ENCODE peak calls at places on chromosome 19, in seven cellular contexts. One of them, this sample, is unnamed.

GRCh38 chr19:12840091-12841079 is 2.1 kb downstream of the MAST1 start:
- DNase-seq in stimulated activated CD4-positive, alpha-beta T cell treated with anti-CD3 and anti-CD28 coated beads, Interleukin-2, amount 100 ng/mL, for 4 hours: no peak
- DNase-seq in lung microvascular endothelial cell: peak
- DNase-seq in H54: peak
- DNase-seq in SK-N-SH: peak
- DNase-seq in T follicular helper cell: no peak
- DNase-seq in lower leg skin: peak
- DNase-seq in this sample: peak

GRCh38 chr19:22806418-22806817 is 22.5 kb upstream of the ZNF99 start:
- DNase-seq in stimulated activated CD4-positive, alpha-beta T cell treated with anti-CD3 and anti-CD28 coated beads, Interleukin-2, amount 100 ng/mL, for 4 hours: no peak
- DNase-seq in lung microvascular endothelial cell: no peak
- DNase-seq in H54: no peak
- DNase-seq in SK-N-SH: no peak
- DNase-seq in T follicular helper cell: no peak
- DNase-seq in lower leg skin: no peak
- DNase-seq in this sample: no peak

GRCh38 chr19:14033946-14034345 is 2.4 kb downstream of the IL27RA start:
- DNase-seq in stimulated activated CD4-positive, alpha-beta T cell treated with anti-CD3 and anti-CD28 coated beads, Interleukin-2, amount 100 ng/mL, for 4 hours: no peak
- DNase-seq in lung microvascular endothelial cell: no peak
- DNase-seq in H54: no peak
- DNase-seq in SK-N-SH: no peak
- DNase-seq in T follicular helper cell: no peak
- DNase-seq in lower leg skin: no peak
- DNase-seq in this sample: no peak

GRCh38 chr19:14517446-14517839 is 754 bp downstream of the DNAJB1 start:
- DNase-seq in stimulated activated CD4-positive, alpha-beta T cell treated with anti-CD3 and anti-CD28 coated beads, Interleukin-2, amount 100 ng/mL, for 4 hours: no peak
- DNase-seq in lung microvascular endothelial cell: peak
- DNase-seq in H54: no peak
- DNase-seq in SK-N-SH: no peak
- DNase-seq in T follicular helper cell: no peak
- DNase-seq in lower leg skin: no peak
- DNase-seq in this sample: no peak

GRCh38 chr19:43439183-43440063 is 24.7 kb downstream of the TEX101 start:
- DNase-seq in stimulated activated CD4-positive, alpha-beta T cell treated with anti-CD3 and anti-CD28 coated beads, Interleukin-2, amount 100 ng/mL, for 4 hours: peak
- DNase-seq in lung microvascular endothelial cell: no peak
- DNase-seq in H54: peak
- DNase-seq in SK-N-SH: no peak
- DNase-seq in T follicular helper cell: peak
- DNase-seq in lower leg skin: no peak
- DNase-seq in this sample: peak

GRCh38 chr19:9586764-9587163 is 2.5 kb upstream of the ZNF121 start:
- DNase-seq in stimulated activated CD4-positive, alpha-beta T cell treated with anti-CD3 and anti-CD28 coated beads, Interleukin-2, amount 100 ng/mL, for 4 hours: peak
- DNase-seq in lung microvascular endothelial cell: peak
- DNase-seq in H54: no peak
- DNase-seq in SK-N-SH: peak
- DNase-seq in T follicular helper cell: peak
- DNase-seq in lower leg skin: peak
- DNase-seq in this sample: peak

GRCh38 chr19:17405250-17406038 is at the start of gene BST2:
- DNase-seq in stimulated activated CD4-positive, alpha-beta T cell treated with anti-CD3 and anti-CD28 coated beads, Interleukin-2, amount 100 ng/mL, for 4 hours: peak
- DNase-seq in lung microvascular endothelial cell: peak
- DNase-seq in H54: no peak
- DNase-seq in SK-N-SH: peak
- DNase-seq in T follicular helper cell: peak
- DNase-seq in lower leg skin: no peak
- DNase-seq in this sample: peak

GRCh38 chr19:47413941-47414340 is 5.4 kb downstream of the MEIS3 start:
- DNase-seq in stimulated activated CD4-positive, alpha-beta T cell treated with anti-CD3 and anti-CD28 coated beads, Interleukin-2, amount 100 ng/mL, for 4 hours: no peak
- DNase-seq in lung microvascular endothelial cell: no peak
- DNase-seq in H54: no peak
- DNase-seq in SK-N-SH: no peak
- DNase-seq in T follicular helper cell: no peak
- DNase-seq in lower leg skin: no peak
- DNase-seq in this sample: no peak

GRCh38 chr19:4933528-4933927 is 24.2 kb downstream of the UHRF1 start:
- DNase-seq in stimulated activated CD4-positive, alpha-beta T cell treated with anti-CD3 and anti-CD28 coated beads, Interleukin-2, amount 100 ng/mL, for 4 hours: no peak
- DNase-seq in lung microvascular endothelial cell: no peak
- DNase-seq in H54: no peak
- DNase-seq in SK-N-SH: no peak
- DNase-seq in T follicular helper cell: no peak
- DNase-seq in lower leg skin: peak
- DNase-seq in this sample: peak

GRCh38 chr19:18194554-18195238 is 1.7 kb downstream of the MPV17L2 start:
- DNase-seq in stimulated activated CD4-positive, alpha-beta T cell treated with anti-CD3 and anti-CD28 coated beads, Interleukin-2, amount 100 ng/mL, for 4 hours: no peak
- DNase-seq in lung microvascular endothelial cell: peak
- DNase-seq in H54: no peak
- DNase-seq in SK-N-SH: peak
- DNase-seq in T follicular helper cell: no peak
- DNase-seq in lower leg skin: no peak
- DNase-seq in this sample: no peak

GRCh38 chr19:19453129-19453461 is 47.6 kb downstream of the GATAD2A start:
- DNase-seq in stimulated activated CD4-positive, alpha-beta T cell treated with anti-CD3 and anti-CD28 coated beads, Interleukin-2, amount 100 ng/mL, for 4 hours: no peak
- DNase-seq in lung microvascular endothelial cell: no peak
- DNase-seq in H54: no peak
- DNase-seq in SK-N-SH: no peak
- DNase-seq in T follicular helper cell: no peak
- DNase-seq in lower leg skin: no peak
- DNase-seq in this sample: no peak

GRCh38 chr19:4357095-4357797 is 13.9 kb downstream of the MPND start:
- DNase-seq in stimulated activated CD4-positive, alpha-beta T cell treated with anti-CD3 and anti-CD28 coated beads, Interleukin-2, amount 100 ng/mL, for 4 hours: no peak
- DNase-seq in lung microvascular endothelial cell: no peak
- DNase-seq in H54: no peak
- DNase-seq in SK-N-SH: peak
- DNase-seq in T follicular helper cell: no peak
- DNase-seq in lower leg skin: no peak
- DNase-seq in this sample: no peak

GRCh38 chr19:51686171-51686570 is 7.0 kb upstream of the SPACA6 start:
- DNase-seq in stimulated activated CD4-positive, alpha-beta T cell treated with anti-CD3 and anti-CD28 coated beads, Interleukin-2, amount 100 ng/mL, for 4 hours: no peak
- DNase-seq in lung microvascular endothelial cell: no peak
- DNase-seq in H54: no peak
- DNase-seq in SK-N-SH: no peak
- DNase-seq in T follicular helper cell: no peak
- DNase-seq in lower leg skin: no peak
- DNase-seq in this sample: no peak

GRCh38 chr19:55250262-55251036 is 8.4 kb downstream of the PPP6R1 start:
- DNase-seq in stimulated activated CD4-positive, alpha-beta T cell treated with anti-CD3 and anti-CD28 coated beads, Interleukin-2, amount 100 ng/mL, for 4 hours: no peak
- DNase-seq in lung microvascular endothelial cell: no peak
- DNase-seq in H54: no peak
- DNase-seq in SK-N-SH: no peak
- DNase-seq in T follicular helper cell: no peak
- DNase-seq in lower leg skin: no peak
- DNase-seq in this sample: no peak

GRCh38 chr19:2478324-2478755 is 2.4 kb downstream of the GADD45B start:
- DNase-seq in stimulated activated CD4-positive, alpha-beta T cell treated with anti-CD3 and anti-CD28 coated beads, Interleukin-2, amount 100 ng/mL, for 4 hours: peak
- DNase-seq in lung microvascular endothelial cell: peak
- DNase-seq in H54: no peak
- DNase-seq in SK-N-SH: peak
- DNase-seq in T follicular helper cell: peak
- DNase-seq in lower leg skin: peak
- DNase-seq in this sample: peak